ENCODE peak calls at places on chromosomes 7 and 10, in nine cellular contexts. F is GM13976; T is NCI-H748 treated with DMSO at 0.1 percent for 48 hours; L is SHP77 treated with DMSO at 0.1 percent for 48 hours; P is GM10248; X is NCI-H510A treated with DMSO at 0.1 percent for 48 hours; W is AG09319; A is effector CD4-positive, alpha-beta T cell; H is substantia nigra. O is an unnamed sample.

GRCh38 chr7:112180223-112180622 is 26.0 kb downstream of the DOCK4 start:
- DNase-seq in W (no peak), H (no peak), T (no peak), F (no peak), P (no peak), A (no peak), X (no peak), L (no peak), O (no peak)

GRCh38 chr7:2101630-2102374 is 130.9 kb downstream of the MAD1L1 start:
- DNase-seq in A (no peak), T (no peak), H (peak; percentile 17), P (no peak), L (no peak), F (no peak), X (no peak), W (no peak), O (no peak)

GRCh38 chr7:6016653-6016966 is 7.5 kb downstream of the AIMP2 start:
- DNase-seq in F (no peak), A (no peak), H (no peak), T (no peak), W (no peak), X (no peak), L (no peak), P (no peak), O (no peak)

GRCh38 chr10:29130190-29130673 is 158.6 kb upstream of the LYZL1 start:
- DNase-seq in T (no peak), H (no peak), P (peak; percentile 31), F (peak; percentile 34), A (no peak), L (peak; percentile 1), X (peak; percentile 40), W (no peak), O (peak; percentile 24)

GRCh38 chr10:128579902-128580301 is 453.7 kb upstream of the MKI67 start:
- DNase-seq in A (no peak), W (no peak), P (no peak), T (no peak), L (no peak), F (no peak), X (no peak), H (no peak), O (no peak)

GRCh38 chr10:28241766-28242399 is 61.0 kb downstream of the MPP7 start:
- DNase-seq in X (peak; percentile 57), P (peak; percentile 41), F (peak; percentile 27), H (no peak), A (peak; percentile 31), W (peak; percentile 36), T (peak; percentile 0), L (no peak), O (peak; percentile 53)

GRCh38 chr10:43041422-43042342 is 35.2 kb upstream of the RET start:
- DNase-seq in T (no peak), P (no peak), W (no peak), H (no peak), X (no peak), A (no peak), F (no peak), L (no peak), O (no peak)

GRCh38 chr10:87090779-87091178 is 3.9 kb downstream of the GLUD1 start:
- DNase-seq in A (no peak), W (no peak), T (no peak), P (no peak), L (no peak), H (no peak), F (no peak), X (no peak), O (no peak)

GRCh38 chr7:90594791-90595317 is 1.3 kb upstream of the CDK14 start:
- DNase-seq in P (no peak), H (no peak), L (no peak), X (no peak), F (no peak), A (no peak), T (no peak), W (no peak), O (peak; percentile 79)

GRCh38 chr10:48460148-48460545 is 144.7 kb downstream of the ARHGAP22 start:
- DNase-seq in H (no peak), L (no peak), A (no peak), T (no peak), X (no peak), W (no peak), F (no peak), P (no peak), O (no peak)

GRCh38 chr7:30474893-30475292 is 3.7 kb downstream of the NOD1 start:
- DNase-seq in H (no peak), P (no peak), T (no peak), A (no peak), F (no peak), W (peak; percentile 77), X (no peak), L (no peak), O (no peak)

GRCh38 chr10:52387744-52388143 is 73.7 kb downstream of the DKK1 start:
- DNase-seq in A (no peak), F (no peak), W (no peak), P (no peak), T (no peak), L (no peak), H (no peak), X (no peak), O (no peak)

GRCh38 chr7:155728116-155728515 is 83.7 kb downstream of the RBM33 start:
- DNase-seq in X (no peak), A (no peak), L (no peak), F (no peak), W (no peak), T (no peak), H (no peak), P (no peak), O (no peak)

GRCh38 chr10:34985823-34986222 is 104.3 kb downstream of the CUL2 start:
- DNase-seq in T (peak; percentile 19), H (no peak), X (no peak), A (no peak), F (no peak), W (no peak), L (peak; percentile 1), P (no peak), O (no peak)

GRCh38 chr10:24944512-24945255 is 7.7 kb downstream of the PRTFDC1 start:
- DNase-seq in A (no peak), W (no peak), T (no peak), L (no peak), H (no peak), X (no peak), F (no peak), P (no peak), O (peak; percentile 69)